ENCODE peak calls at places on chromosomes 4 and X, in eight cellular contexts. One of them, this sample, is unnamed. For H3K9me3, the result is how much of the 10 kb centered on the place peaks cover.

GRCh38 chr4:165518024-165518616 is 139.3 kb downstream of the CPE start:
- DNase-seq in fibroblast of lung: no peak
- DNase-seq in K562: no peak
- DNase-seq in heart left ventricle: no peak
- DNase-seq in HepG2: no peak
- DNase-seq in thoracic aorta: no peak
- DNase-seq in tibial nerve: no peak
- DNase-seq in left ventricle myocardium inferior: no peak
- DNase-seq in this sample: no peak

GRCh38 chrX:122770581-122770980 is 413.5 kb upstream of the GRIA3 start:
- DNase-seq in K562: no peak
- DNase-seq in HepG2: no peak
- DNase-seq in tibial nerve: no peak
- DNase-seq in fibroblast of lung: no peak
- DNase-seq in left ventricle myocardium inferior: no peak
- DNase-seq in heart left ventricle: no peak
- DNase-seq in thoracic aorta: no peak
- DNase-seq in this sample: no peak

GRCh38 chrX:106862972-106863688 is 40.0 kb downstream of the RIPPLY1 start:
- DNase-seq in heart left ventricle: no peak
- DNase-seq in left ventricle myocardium inferior: no peak
- DNase-seq in HepG2: peak
- DNase-seq in K562: no peak
- DNase-seq in tibial nerve: no peak
- DNase-seq in fibroblast of lung: no peak
- DNase-seq in thoracic aorta: no peak
- DNase-seq in this sample: peak

GRCh38 chrX:10744011-10744410 is 123.6 kb upstream of the MID1 start:
- DNase-seq in left ventricle myocardium inferior: no peak
- DNase-seq in thoracic aorta: no peak
- DNase-seq in fibroblast of lung: no peak
- DNase-seq in K562: no peak
- DNase-seq in HepG2: no peak
- DNase-seq in tibial nerve: no peak
- DNase-seq in heart left ventricle: no peak
- DNase-seq in this sample: no peak

GRCh38 chr4:2412885-2413716 is 5.3 kb downstream of the ZFYVE28 start:
- DNase-seq in fibroblast of lung: peak
- DNase-seq in left ventricle myocardium inferior: peak
- DNase-seq in K562: peak
- DNase-seq in HepG2: peak
- DNase-seq in tibial nerve: peak
- DNase-seq in thoracic aorta: peak
- DNase-seq in heart left ventricle: peak
- DNase-seq in this sample: no peak

GRCh38 chrX:38985375-38985774 is 184.1 kb downstream of the MID1IP1 start:
- DNase-seq in heart left ventricle: no peak
- DNase-seq in HepG2: no peak
- DNase-seq in thoracic aorta: no peak
- DNase-seq in left ventricle myocardium inferior: no peak
- DNase-seq in K562: peak
- DNase-seq in tibial nerve: no peak
- DNase-seq in fibroblast of lung: peak
- DNase-seq in this sample: no peak

GRCh38 chrX:153863251-153863991 is 22.6 kb downstream of the L1CAM start:
- DNase-seq in HepG2: no peak
- DNase-seq in K562: no peak
- DNase-seq in left ventricle myocardium inferior: no peak
- DNase-seq in heart left ventricle: no peak
- DNase-seq in tibial nerve: no peak
- DNase-seq in fibroblast of lung: no peak
- DNase-seq in thoracic aorta: no peak
- DNase-seq in this sample: peak

GRCh38 chr4:98510757-98511517 is 147.5 kb downstream of the TSPAN5 start:
- DNase-seq in thoracic aorta: no peak
- DNase-seq in heart left ventricle: no peak
- DNase-seq in left ventricle myocardium inferior: no peak
- DNase-seq in fibroblast of lung: peak
- DNase-seq in K562: no peak
- DNase-seq in HepG2: no peak
- DNase-seq in tibial nerve: no peak
- DNase-seq in this sample: no peak

GRCh38 chrX:97481228-97481627 is 597.5 kb downstream of the RPA4 start:
- DNase-seq in HepG2: no peak
- DNase-seq in K562: no peak
- DNase-seq in heart left ventricle: no peak
- DNase-seq in thoracic aorta: no peak
- DNase-seq in left ventricle myocardium inferior: no peak
- DNase-seq in tibial nerve: no peak
- DNase-seq in fibroblast of lung: no peak
- DNase-seq in this sample: no peak
- H3K4me3 ChIP-seq in HepG2: no peak
- H3K4me3 ChIP-seq in K562: no peak
- H3K4me3 ChIP-seq in heart left ventricle: no peak
- H3K4me3 ChIP-seq in thoracic aorta: no peak
- H3K4me3 ChIP-seq in left ventricle myocardium inferior: no peak
- H3K4me3 ChIP-seq in tibial nerve: no peak
- H3K4me3 ChIP-seq in fibroblast of lung: no peak
- H3K4me3 ChIP-seq in this sample: no peak

DNA sequence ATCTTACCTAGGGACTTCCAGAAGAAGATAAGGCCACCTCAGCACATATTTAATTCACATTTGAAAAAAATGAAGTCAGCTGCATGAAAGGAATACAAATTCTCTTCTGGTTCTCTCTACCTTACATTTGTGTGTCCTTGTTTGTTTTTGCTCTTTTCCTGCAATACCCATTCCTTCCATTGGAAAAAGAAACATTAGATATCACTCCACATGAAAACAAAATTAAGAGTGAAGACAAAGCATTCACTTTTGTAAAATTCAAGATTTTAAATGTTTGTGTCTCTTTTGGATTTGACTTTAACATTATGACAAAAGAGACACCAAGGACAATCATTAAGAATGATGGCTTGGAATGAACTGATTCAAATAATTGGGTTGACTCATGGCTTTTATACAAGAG is 1351.8 kb downstream of the FSTL5 start:
- DNase-seq in left ventricle myocardium inferior: no peak
- DNase-seq in HepG2: no peak
- DNase-seq in K562: no peak
- DNase-seq in thoracic aorta: no peak
- DNase-seq in heart left ventricle: no peak
- DNase-seq in tibial nerve: no peak
- DNase-seq in fibroblast of lung: no peak
- DNase-seq in this sample: no peak
- H3K9me3 ChIP-seq in left ventricle myocardium inferior: under half
- H3K9me3 ChIP-seq in HepG2: under half
- H3K9me3 ChIP-seq in K562: under half
- H3K9me3 ChIP-seq in thoracic aorta: under half
- H3K9me3 ChIP-seq in heart left ventricle: under half
- H3K9me3 ChIP-seq in tibial nerve: under half
- H3K9me3 ChIP-seq in fibroblast of lung: under half
- H3K9me3 ChIP-seq in this sample: under half

GRCh38 chr4:185196437-185196836 is 7.4 kb downstream of the CFAP97 start:
- DNase-seq in thoracic aorta: no peak
- DNase-seq in K562: no peak
- DNase-seq in heart left ventricle: no peak
- DNase-seq in HepG2: no peak
- DNase-seq in left ventricle myocardium inferior: no peak
- DNase-seq in tibial nerve: no peak
- DNase-seq in fibroblast of lung: no peak
- DNase-seq in this sample: no peak
- TF ChIP-seq CTCF in thoracic aorta: no peak
- TF ChIP-seq CTCF in K562: no peak
- TF ChIP-seq CTCF in heart left ventricle: no peak
- TF ChIP-seq CTCF in HepG2: no peak
- TF ChIP-seq CTCF in left ventricle myocardium inferior: no peak
- TF ChIP-seq CTCF in tibial nerve: no peak
- TF ChIP-seq CTCF in fibroblast of lung: no peak
- TF ChIP-seq CTCF in this sample: no peak

GRCh38 chr4:24578364-24578763 is 6.0 kb downstream of the DHX15 start:
- DNase-seq in fibroblast of lung: no peak
- DNase-seq in thoracic aorta: no peak
- DNase-seq in tibial nerve: no peak
- DNase-seq in heart left ventricle: no peak
- DNase-seq in K562: no peak
- DNase-seq in HepG2: no peak
- DNase-seq in left ventricle myocardium inferior: no peak
- DNase-seq in this sample: no peak
- H3K4me3 ChIP-seq in fibroblast of lung: no peak
- H3K4me3 ChIP-seq in thoracic aorta: no peak
- H3K4me3 ChIP-seq in tibial nerve: no peak
- H3K4me3 ChIP-seq in heart left ventricle: no peak
- H3K4me3 ChIP-seq in K562: no peak
- H3K4me3 ChIP-seq in HepG2: no peak
- H3K4me3 ChIP-seq in left ventricle myocardium inferior: no peak
- H3K4me3 ChIP-seq in this sample: no peak

GRCh38 chr4:176995-177394 is 52.7 kb downstream of the ZNF718 start:
- DNase-seq in fibroblast of lung: no peak
- DNase-seq in tibial nerve: no peak
- DNase-seq in heart left ventricle: no peak
- DNase-seq in HepG2: no peak
- DNase-seq in K562: no peak
- DNase-seq in thoracic aorta: no peak
- DNase-seq in left ventricle myocardium inferior: no peak
- DNase-seq in this sample: no peak
- H3K9me3 ChIP-seq in fibroblast of lung: under half
- H3K9me3 ChIP-seq in tibial nerve: under half
- H3K9me3 ChIP-seq in heart left ventricle: half or more
- H3K9me3 ChIP-seq in HepG2: half or more
- H3K9me3 ChIP-seq in K562: under half
- H3K9me3 ChIP-seq in thoracic aorta: half or more
- H3K9me3 ChIP-seq in left ventricle myocardium inferior: half or more
- H3K9me3 ChIP-seq in this sample: under half

GRCh38 chrX:131262738-131263679 is 26.1 kb downstream of the IGSF1 start:
- DNase-seq in heart left ventricle: no peak
- DNase-seq in tibial nerve: no peak
- DNase-seq in HepG2: peak
- DNase-seq in fibroblast of lung: peak
- DNase-seq in K562: peak
- DNase-seq in thoracic aorta: no peak
- DNase-seq in left ventricle myocardium inferior: no peak
- DNase-seq in this sample: peak
- TF ChIP-seq CTCF in heart left ventricle: no peak
- TF ChIP-seq CTCF in tibial nerve: no peak
- TF ChIP-seq CTCF in HepG2: peak
- TF ChIP-seq CTCF in fibroblast of lung: no peak
- TF ChIP-seq CTCF in K562: peak
- TF ChIP-seq CTCF in thoracic aorta: no peak
- TF ChIP-seq CTCF in left ventricle myocardium inferior: peak
- TF ChIP-seq CTCF in this sample: peak

GRCh38 chrX:76919761-76920160 is 492.3 kb downstream of the MAGEE1 start:
- DNase-seq in heart left ventricle: no peak
- DNase-seq in fibroblast of lung: no peak
- DNase-seq in HepG2: no peak
- DNase-seq in left ventricle myocardium inferior: no peak
- DNase-seq in K562: no peak
- DNase-seq in thoracic aorta: no peak
- DNase-seq in tibial nerve: no peak
- DNase-seq in this sample: no peak
- H3K4me3 ChIP-seq in heart left ventricle: no peak
- H3K4me3 ChIP-seq in fibroblast of lung: no peak
- H3K4me3 ChIP-seq in HepG2: no peak
- H3K4me3 ChIP-seq in left ventricle myocardium inferior: no peak
- H3K4me3 ChIP-seq in K562: no peak
- H3K4me3 ChIP-seq in thoracic aorta: no peak
- H3K4me3 ChIP-seq in tibial nerve: no peak
- H3K4me3 ChIP-seq in this sample: no peak